ENCODE peak calls at places on chromosome 7, in ten cellular contexts. X, D, O, V, E, W, C, G, P and T are unnamed samples.

GRCh38 chr7:93148135-93148534 is at the start of gene SAMD9L:
- DNase-seq in X (no peak), D (peak; percentile 22), O (no peak), V (peak; percentile 20), E (no peak), W (no peak), C (no peak), G (no peak), P (no peak), T (no peak)

GRCh38 chr7:78510580-78511188 is 712.1 kb downstream of the PHTF2 start:
- DNase-seq in X (no peak), D (no peak), O (peak; percentile 23), V (peak; percentile 61), E (peak; percentile 55), W (peak; percentile 13), C (peak; percentile 57), G (peak; percentile 5), P (no peak), T (no peak)

GRCh38 chr7:4789194-4790077 is 14.0 kb downstream of the AP5Z1 start:
- DNase-seq in X (no peak), D (no peak), O (no peak), V (no peak), E (no peak), W (no peak), C (peak; percentile 53), G (no peak), P (no peak), T (no peak)

GRCh38 chr7:18997477-18998130 is 119.8 kb downstream of the TWIST1 start:
- DNase-seq in X (no peak), D (no peak), O (no peak), V (no peak), E (no peak), W (no peak), C (no peak), G (no peak), P (no peak), T (no peak)

GRCh38 chr7:44629825-44630580 is 23.6 kb downstream of the OGDH start:
- DNase-seq in X (no peak), D (no peak), O (no peak), V (no peak), E (no peak), W (no peak), C (no peak), G (no peak), P (no peak), T (no peak)

GRCh38 chr7:7565018-7565680 is 1.5 kb upstream of the MIOS start:
- DNase-seq in X (no peak), D (no peak), O (no peak), V (no peak), E (no peak), W (no peak), C (no peak), G (no peak), P (no peak), T (no peak)

GRCh38 chr7:102874166-102874829 is 38.5 kb upstream of the LRRC17 start:
- DNase-seq in X (no peak), D (peak; percentile 51), O (no peak), V (peak; percentile 87), E (no peak), W (no peak), C (no peak), G (peak; percentile 61), P (no peak), T (no peak)

GRCh38 chr7:24500599-24501451 is 72.4 kb upstream of the PALS2 start:
- DNase-seq in X (no peak), D (no peak), O (no peak), V (no peak), E (no peak), W (no peak), C (no peak), G (no peak), P (no peak), T (no peak)

GRCh38 chr7:124411796-124412195 is 353.8 kb downstream of the GPR37 start:
- DNase-seq in X (no peak), D (no peak), O (no peak), V (no peak), E (no peak), W (no peak), C (no peak), G (no peak), P (no peak), T (no peak)